ENCODE peak calls at places on chromosome 17, in seven cellular contexts. A is PC-3; N is neuronal stem cell; P is CD8-positive, alpha-beta memory T cell; U is mammary epithelial cell; G is SK-N-SH; T is right lobe of liver. S is an unnamed sample.

GRCh38 chr17:82734987-82735866 is at the start of gene FN3K:
- DNase-seq in A (peak; percentile 63), N (peak; percentile 69), P (peak; percentile 24), U (peak; percentile 29), G (peak; percentile 97), T (peak; percentile 74), S (no peak)

GRCh38 chr17:40021471-40021961 is 6.3 kb downstream of the CSF3 start:
- DNase-seq in A (peak; percentile 93), N (no peak), P (no peak), U (peak; percentile 97), G (no peak), T (no peak), S (peak; percentile 62)

GRCh38 chr17:20925091-20925490 is 117.7 kb downstream of the USP22 start:
- DNase-seq in A (peak; percentile 14), N (no peak), P (no peak), U (peak; percentile 25), G (no peak), T (no peak), S (no peak)

GRCh38 chr17:32610027-32610650 is 123.3 kb downstream of the CDK5R1 start:
- DNase-seq in A (no peak), N (peak; percentile 24), P (no peak), U (no peak), G (no peak), T (no peak), S (no peak)

GRCh38 chr17:81261582-81262336 is 22.6 kb downstream of the NDUFAF8 start:
- DNase-seq in A (no peak), N (no peak), P (no peak), U (no peak), G (no peak), T (no peak), S (no peak)

GRCh38 chr17:45789874-45790273 is 5.8 kb downstream of the CRHR1 start:
- DNase-seq in A (no peak), N (no peak), P (no peak), U (no peak), G (no peak), T (no peak), S (no peak)

GRCh38 chr17:81701288-81702071 is 1.7 kb upstream of the MRPL12 start:
- DNase-seq in A (peak; percentile 25), N (no peak), P (no peak), U (no peak), G (no peak), T (no peak), S (no peak)

GRCh38 chr17:44536090-44536960 is 21.0 kb upstream of the FZD2 start:
- DNase-seq in A (no peak), N (no peak), P (no peak), U (no peak), G (no peak), T (no peak), S (no peak)

GRCh38 chr17:77677210-77677609 is 281.3 kb upstream of the TNRC6C start:
- DNase-seq in A (no peak), N (no peak), P (no peak), U (no peak), G (no peak), T (peak; percentile 10), S (no peak)

GRCh38 chr17:80859004-80859941 is 132.4 kb upstream of the CHMP6 start:
- DNase-seq in A (peak; percentile 87), N (no peak), P (no peak), U (peak; percentile 85), G (peak; percentile 88), T (peak; percentile 71), S (no peak)

GRCh38 chr17:7004398-7005253 is 7.8 kb upstream of the RNASEK start:
- DNase-seq in A (peak; percentile 82), N (no peak), P (peak; percentile 69), U (peak; percentile 69), G (peak; percentile 70), T (no peak), S (peak; percentile 80)

GRCh38 chr17:73794336-73794735 is 150.1 kb upstream of the SDK2 start:
- DNase-seq in A (no peak), N (no peak), P (no peak), U (no peak), G (no peak), T (no peak), S (no peak)

GRCh38 chr17:14756469-14756868 is 455.6 kb downstream of the HS3ST3B1 start:
- DNase-seq in A (peak; percentile 38), N (no peak), P (no peak), U (no peak), G (no peak), T (peak; percentile 59), S (peak; percentile 19)

GRCh38 chr17:15894258-15894657 is 50.7 kb upstream of the ADORA2B start:
- DNase-seq in A (no peak), N (no peak), P (no peak), U (no peak), G (no peak), T (no peak), S (no peak)

GRCh38 chr17:82518826-82519810 is at the start of gene FOXK2:
- DNase-seq in A (peak; percentile 97), N (peak; percentile 94), P (peak; percentile 94), U (peak; percentile 93), G (peak; percentile 100), T (peak; percentile 95), S (peak; percentile 98)

GRCh38 chr17:82199496-82199895 is 13.1 kb downstream of the CCDC57 start:
- DNase-seq in A (no peak), N (no peak), P (no peak), U (no peak), G (peak; percentile 11), T (no peak), S (no peak)

GRCh38 chr17:67689534-67690177 is 28.1 kb upstream of the NOL11 start:
- DNase-seq in A (peak; percentile 86), N (peak; percentile 54), P (peak; percentile 49), U (peak; percentile 42), G (peak; percentile 77), T (peak; percentile 51), S (peak; percentile 82)

GRCh38 chr17:35257080-35257701 is 14.3 kb downstream of the SLFN5 start:
- DNase-seq in A (peak; percentile 90), N (no peak), P (no peak), U (peak; percentile 88), G (no peak), T (peak; percentile 61), S (peak; percentile 50)

GRCh38 chr17:44110823-44111633 is 12.4 kb downstream of the HDAC5 start:
- DNase-seq in A (peak; percentile 88), N (no peak), P (peak; percentile 34), U (peak; percentile 63), G (peak; percentile 96), T (peak; percentile 100), S (peak; percentile 97)

GRCh38 chr17:74037320-74037719 is 166.2 kb upstream of the RPL38 start:
- DNase-seq in A (peak; percentile 44), N (no peak), P (no peak), U (peak; percentile 33), G (peak; percentile 66), T (no peak), S (no peak)

GRCh38 chr17:79721993-79722671 is 8.6 kb upstream of the ENPP7 start:
- DNase-seq in A (peak; percentile 67), N (no peak), P (no peak), U (no peak), G (peak; percentile 79), T (no peak), S (peak; percentile 45)

GRCh38 chr17:3295632-3296031 is 2.5 kb downstream of the OR3A1 start:
- DNase-seq in A (no peak), N (no peak), P (no peak), U (no peak), G (no peak), T (no peak), S (no peak)

GRCh38 chr17:77811521-77811920 is 147.0 kb upstream of the TNRC6C start:
- DNase-seq in A (peak; percentile 42), N (no peak), P (no peak), U (no peak), G (no peak), T (no peak), S (no peak)

GRCh38 chr17:15263206-15263579 is 1.9 kb downstream of the PMP22 start:
- DNase-seq in A (peak; percentile 64), N (peak; percentile 33), P (no peak), U (peak; percentile 32), G (peak; percentile 72), T (no peak), S (no peak)

GRCh38 chr17:39981207-39982068 is 831 bp downstream of the PSMD3 start:
- DNase-seq in A (no peak), N (no peak), P (no peak), U (no peak), G (peak; percentile 55), T (no peak), S (no peak)

DNA sequence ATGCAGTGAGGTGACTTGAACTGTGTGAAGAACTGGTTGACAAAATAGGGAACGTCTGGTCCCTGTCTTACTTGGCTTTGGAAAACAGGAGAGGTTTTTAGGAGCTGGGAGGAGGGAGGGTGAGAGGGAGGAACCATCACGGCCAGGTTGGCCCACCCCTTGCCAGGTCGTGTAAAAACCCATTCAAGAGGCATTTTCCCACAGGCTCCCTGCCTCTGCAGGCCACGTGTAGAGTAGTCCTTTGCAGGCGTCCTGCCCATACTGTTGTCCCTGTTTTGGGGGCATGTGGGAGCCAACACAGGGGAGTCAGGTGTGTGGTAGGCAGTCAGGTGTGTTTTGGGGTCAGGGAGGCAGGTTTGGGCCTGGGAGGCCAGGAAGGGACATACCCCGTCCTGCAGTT is 169.4 kb downstream of the RAB11FIP4 start:
- DNase-seq in A (peak; percentile 50), N (no peak), P (no peak), U (no peak), G (no peak), T (peak; percentile 76), S (no peak)
- H3K4me1 ChIP-seq in A (peaks cover 24% of the 10 kb centered on the region), N (peaks cover 17% of the 10 kb centered on the region), P (no peaks in the 10 kb centered on the region), U (peaks cover 8% of the 10 kb centered on the region), G (peaks cover 43% of the 10 kb centered on the region), T (no peaks in the 10 kb centered on the region), S (no peaks in the 10 kb centered on the region)

GRCh38 chr17:65618516-65618915 is 57.1 kb upstream of the AXIN2 start:
- DNase-seq in A (no peak), N (no peak), P (no peak), U (no peak), G (no peak), T (no peak), S (no peak)
- H3K4me1 ChIP-seq in A (no peaks in the 10 kb centered on the region), N (no peaks in the 10 kb centered on the region), P (no peaks in the 10 kb centered on the region), U (no peaks in the 10 kb centered on the region), G (no peaks in the 10 kb centered on the region), T (no peaks in the 10 kb centered on the region), S (no peaks in the 10 kb centered on the region)

GRCh38 chr17:59361386-59361785 is 29.9 kb downstream of the YPEL2 start:
- DNase-seq in A (peak; percentile 62), N (no peak), P (no peak), U (peak; percentile 86), G (no peak), T (no peak), S (no peak)
- H3K4me1 ChIP-seq in A (peaks cover 24% of the 10 kb centered on the region), N (peaks cover 23% of the 10 kb centered on the region), P (peaks cover 70% of the 10 kb centered on the region), U (peaks cover 20% of the 10 kb centered on the region), G (peaks cover 49% of the 10 kb centered on the region), T (peaks cover 9% of the 10 kb centered on the region), S (peaks cover 51% of the 10 kb centered on the region)

DNA sequence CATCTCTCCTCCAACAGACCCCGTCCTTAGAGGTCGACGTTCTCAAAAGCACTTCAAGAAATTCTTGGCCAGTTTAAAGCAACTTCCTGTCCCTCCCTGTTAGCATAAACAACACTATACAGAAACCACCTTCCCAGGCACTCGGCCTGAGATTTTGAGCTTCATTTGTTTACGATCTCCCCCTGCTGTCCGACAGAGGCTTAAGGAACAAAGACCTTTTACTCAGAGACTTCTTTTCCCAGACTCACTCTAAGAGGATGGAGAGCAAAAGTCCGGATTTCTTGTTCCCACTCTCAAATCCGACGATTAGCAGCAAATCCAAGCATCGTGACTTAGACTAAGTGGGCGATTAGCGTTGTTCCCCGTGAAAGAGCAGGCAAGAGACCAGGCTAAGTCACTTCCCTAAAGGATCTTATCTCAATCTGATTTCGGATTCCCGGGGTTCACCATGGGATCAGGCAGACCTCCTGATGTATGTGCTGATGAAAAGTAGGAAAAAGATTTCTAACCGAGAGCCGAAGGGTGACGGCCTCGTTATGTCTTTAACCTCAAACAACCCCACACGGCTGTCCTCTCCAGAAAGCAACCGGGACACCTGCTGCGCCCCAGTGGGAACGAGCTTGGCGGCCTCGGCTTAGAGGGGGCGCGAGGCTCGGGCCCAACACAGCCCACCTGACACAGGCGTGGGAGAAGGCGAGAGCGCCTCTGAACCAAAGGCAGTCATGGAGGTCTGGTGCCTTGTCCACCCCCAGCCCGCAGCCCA is 591 bp downstream of the INPP5K start:
- DNase-seq in A (peak; percentile 71), N (peak; percentile 62), P (peak; percentile 67), U (peak; percentile 77), G (peak; percentile 70), T (no peak), S (peak; percentile 34)
- H3K4me1 ChIP-seq in A (peaks cover 12% of the 10 kb centered on the region), N (peaks cover 7% of the 10 kb centered on the region), P (peaks cover 21% of the 10 kb centered on the region), U (peaks cover 35% of the 10 kb centered on the region), G (no peaks in the 10 kb centered on the region), T (no peaks in the 10 kb centered on the region), S (peaks cover 20% of the 10 kb centered on the region)